ENCODE peak calls at places on chromosomes 16 and 17, in four cellular contexts. I, F, K and D are unnamed samples.

GRCh38 chr17:27491713-27492190 is 35.5 kb downstream of the KSR1 start:
- DNase-seq in I (peak; percentile 34), F (no peak), K (no peak), D (no peak)

GRCh38 chr17:48541574-48542113 is 3.3 kb downstream of the HOXB2 start:
- DNase-seq in I (no peak), F (peak; percentile 63), K (peak; percentile 73), D (no peak)

GRCh38 chr16:33877-34707 is 19.3 kb downstream of the POLR3K start:
- DNase-seq in I (no peak), F (peak; percentile 46), K (no peak), D (no peak)

GRCh38 chr17:47742319-47743181 is 9.5 kb downstream of the TBX21 start:
- DNase-seq in I (no peak), F (no peak), K (peak; percentile 39), D (peak; percentile 55)

GRCh38 chr17:5069724-5070123 is 8.5 kb upstream of the ZFP3 start:
- DNase-seq in I (no peak), F (no peak), K (no peak), D (no peak)

GRCh38 chr16:58243528-58244004 is 45.7 kb upstream of the CSNK2A2 start:
- DNase-seq in I (no peak), F (no peak), K (no peak), D (no peak)

GRCh38 chr17:75517277-75517865 is 1.0 kb downstream of the TSEN54 start:
- DNase-seq in I (no peak), F (peak; percentile 78), K (no peak), D (peak; percentile 24)

GRCh38 chr17:75153854-75154194 is 488 bp downstream of the JPT1 start:
- DNase-seq in I (no peak), F (peak; percentile 67), K (no peak), D (no peak)

GRCh38 chr17:8071496-8071895 is 16.0 kb downstream of the ALOX12B start:
- DNase-seq in I (no peak), F (no peak), K (no peak), D (no peak)

GRCh38 chr16:50821586-50821985 is 79.7 kb downstream of the CYLD start:
- DNase-seq in I (no peak), F (no peak), K (no peak), D (no peak)

GRCh38 chr17:28457890-28458289 is 15.6 kb upstream of the SLC13A2 start:
- DNase-seq in I (no peak), F (no peak), K (no peak), D (no peak)

GRCh38 chr17:213286-214105 is 32.0 kb upstream of the DOC2B start:
- DNase-seq in I (no peak), F (peak; percentile 49), K (no peak), D (no peak)

GRCh38 chr17:64242633-64243032 is 20.4 kb downstream of the TEX2 start:
- DNase-seq in I (no peak), F (no peak), K (no peak), D (no peak)

GRCh38 chr17:82105417-82105881 is 7.4 kb upstream of the FASN start:
- DNase-seq in I (no peak), F (peak; percentile 60), K (no peak), D (no peak)

GRCh38 chr16:47366228-47366627 is 94.6 kb downstream of the ITFG1 start:
- DNase-seq in I (no peak), F (no peak), K (no peak), D (no peak)

GRCh38 chr17:11264183-11264871 is 23.3 kb downstream of the SHISA6 start:
- DNase-seq in I (no peak), F (no peak), K (no peak), D (no peak)

GRCh38 chr17:2011421-2012371 is 13.4 kb downstream of the RTN4RL1 start:
- DNase-seq in I (peak; percentile 54), F (peak; percentile 72), K (no peak), D (peak; percentile 26)

GRCh38 chr17:50768348-50768761 is 1.0 kb upstream of the ANKRD40CL start:
- DNase-seq in I (no peak), F (peak; percentile 95), K (no peak), D (no peak)

GRCh38 chr16:10120953-10121352 is 61.3 kb downstream of the GRIN2A start:
- DNase-seq in I (no peak), F (no peak), K (no peak), D (no peak)

GRCh38 chr17:6660765-6661463 is 9.4 kb downstream of the C17orf100 start:
- DNase-seq in I (no peak), F (no peak), K (no peak), D (no peak)

GRCh38 chr17:17156107-17156506 is 50.0 kb downstream of the PLD6 start:
- DNase-seq in I (peak; percentile 64), F (no peak), K (no peak), D (no peak)

GRCh38 chr16:9297437-9298113 is 206.1 kb downstream of the HAPSTR1 start:
- DNase-seq in I (no peak), F (no peak), K (peak; percentile 29), D (no peak)

GRCh38 chr16:76235426-76235825 is 41.8 kb upstream of the CNTNAP4 start:
- DNase-seq in I (no peak), F (peak; percentile 25), K (no peak), D (no peak)

GRCh38 chr16:1978476-1979120 is 2.7 kb downstream of the NOXO1 start:
- DNase-seq in I (no peak), F (no peak), K (no peak), D (no peak)

GRCh38 chr16:1980026-1980769 is 1.1 kb downstream of the NOXO1 start:
- DNase-seq in I (no peak), F (no peak), K (no peak), D (no peak)

GRCh38 chr16:1977875-1978268 is 3.4 kb downstream of the NOXO1 start:
- DNase-seq in I (no peak), F (no peak), K (no peak), D (no peak)

GRCh38 chr16:1980770-1981087 is 540 bp downstream of the NOXO1 start:
- DNase-seq in I (no peak), F (no peak), K (no peak), D (no peak)

DNA sequence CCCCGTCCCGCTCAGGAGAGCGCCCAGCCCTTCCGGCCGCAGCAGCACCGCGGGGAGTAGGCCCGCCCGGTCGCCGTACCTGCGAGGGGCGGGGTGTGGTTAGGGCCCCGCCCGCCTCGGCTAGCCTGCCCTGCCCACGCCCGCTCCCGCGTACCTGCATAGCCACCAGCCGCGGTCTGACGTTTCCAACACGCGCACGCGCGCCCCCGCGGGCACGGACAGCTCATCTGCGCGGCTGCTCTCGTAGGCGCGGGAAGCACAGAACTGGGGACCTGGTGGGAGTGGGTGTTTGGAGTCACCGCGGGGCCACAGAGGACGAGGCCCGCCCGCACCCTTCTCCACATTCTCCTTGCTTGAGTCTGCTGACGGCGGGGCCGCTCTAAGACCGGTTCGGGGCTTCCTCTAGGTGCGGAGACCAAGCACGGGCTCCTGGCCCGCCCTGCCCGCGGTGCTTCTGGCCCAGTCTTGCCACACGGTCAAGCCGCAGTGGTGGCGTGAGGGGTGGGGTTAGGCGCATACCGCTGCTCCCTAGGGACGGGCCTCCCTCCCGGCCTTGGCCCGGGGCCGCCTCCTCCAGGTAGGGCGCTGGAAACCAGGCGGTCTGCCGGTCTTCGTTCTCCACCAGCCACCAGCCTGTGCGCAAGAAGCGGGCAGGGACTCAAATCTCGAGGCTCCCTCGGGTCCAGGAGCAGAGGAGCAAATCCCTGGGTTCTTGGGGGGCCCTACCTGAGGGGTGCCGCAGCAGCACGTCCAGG is 1.8 kb downstream of the NOXO1 start:
- DNase-seq in I (no peak), F (peak; percentile 93), K (no peak), D (no peak)
- H3K4me3 ChIP-seq in I (no peak overlapping the region), F (no peak overlapping the region), K (no peak overlapping the region), D (no peak overlapping the region)

DNA sequence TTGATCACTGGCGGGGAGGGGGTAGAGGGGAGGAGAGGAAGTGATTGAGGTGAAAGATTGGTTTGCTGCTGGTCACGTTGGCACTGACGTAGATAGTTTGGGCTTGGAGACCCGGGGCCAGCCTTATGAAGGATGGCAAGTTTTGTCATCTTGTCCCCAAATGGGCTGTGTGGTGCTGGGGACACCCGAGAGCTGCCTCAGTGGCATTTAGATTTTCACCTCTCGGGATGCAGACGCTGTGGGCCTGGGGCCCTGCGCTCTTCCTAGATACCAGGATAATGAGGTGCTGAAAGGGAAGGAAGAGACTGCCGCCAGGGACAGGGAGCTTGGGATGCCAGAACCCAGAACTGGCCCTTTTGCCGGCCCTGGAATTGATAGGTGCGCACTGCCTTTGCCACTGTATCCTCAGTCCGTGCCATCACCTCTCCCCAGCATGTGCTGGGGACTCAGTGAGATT is 1.4 kb upstream of the SOCS3 start:
- DNase-seq in I (no peak), F (no peak), K (no peak), D (no peak)
- H3K4me3 ChIP-seq in I (no peak overlapping the region), F (no peak overlapping the region), K (no peak overlapping the region), D (no peak overlapping the region)

GRCh38 chr17:43591750-43592562 is 45.8 kb upstream of the ETV4 start:
- DNase-seq in I (peak; percentile 43), F (peak; percentile 56), K (peak; percentile 79), D (no peak)
- H3K4me3 ChIP-seq in I (peak overlapping the region; percentile 11), F (no peak overlapping the region), K (no peak overlapping the region), D (no peak overlapping the region)

GRCh38 chr16:85568519-85568918 is 44.6 kb upstream of the GSE1 start:
- DNase-seq in I (no peak), F (peak; percentile 83), K (no peak), D (no peak)
- H3K4me3 ChIP-seq in I (no peak overlapping the region), F (no peak overlapping the region), K (no peak overlapping the region), D (no peak overlapping the region)

GRCh38 chr16:87954826-87955225 is 3.6 kb downstream of the BANP start:
- DNase-seq in I (no peak), F (peak; percentile 72), K (no peak), D (no peak)
- H3K4me3 ChIP-seq in I (no peak overlapping the region), F (no peak overlapping the region), K (no peak overlapping the region), D (no peak overlapping the region)

DNA sequence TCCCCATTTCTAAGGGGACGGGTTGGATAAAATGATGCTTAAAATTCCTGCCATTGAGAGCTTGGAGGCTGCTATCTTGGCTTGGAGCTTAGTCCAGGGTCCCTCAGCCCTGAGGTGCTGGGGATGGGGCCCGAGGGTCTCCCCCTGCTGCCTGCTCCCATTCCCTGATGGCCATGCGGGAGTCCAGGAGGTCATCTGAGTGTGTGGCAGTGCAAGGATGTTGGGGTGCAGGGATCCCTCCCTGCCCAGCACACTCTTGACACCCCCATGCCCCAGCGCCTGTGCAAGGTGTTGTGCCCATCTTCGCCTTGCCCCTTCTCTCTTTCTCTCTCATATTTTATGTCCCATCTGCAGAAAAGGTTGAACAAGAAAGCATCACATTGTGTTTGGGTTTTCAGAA is 90.4 kb downstream of the IRF8 start:
- DNase-seq in I (no peak), F (no peak), K (no peak), D (no peak)
- H3K4me3 ChIP-seq in I (no peak overlapping the region), F (no peak overlapping the region), K (no peak overlapping the region), D (no peak overlapping the region)